ENCODE peak calls at places on chromosome 16, in seven cellular contexts. T is stomach, M is aorta, V is AG04450, F is NCI-H1105 treated with DMSO at 0.1 percent for 48 hours, G is EL, E is HFFc6. W is an unnamed sample.

GRCh38 chr16:79492036-79492435 is 108.5 kb downstream of the MAF start:
- DNase-seq in V (no peak), T (no peak), F (no peak), M (no peak), E (no peak), G (no peak), W (no peak)

GRCh38 chr16:68033101-68033500 is 10.0 kb downstream of the DUS2 start:
- DNase-seq in M (peak; percentile 15), T (no peak), V (no peak), E (no peak), F (no peak), G (peak; percentile 14), W (no peak)

GRCh38 chr16:68732068-68732680 is 4.9 kb upstream of the CDH1 start:
- DNase-seq in T (peak; percentile 93), G (peak; percentile 46), V (no peak), M (no peak), F (peak; percentile 21), E (no peak), W (no peak)

GRCh38 chr16:89363621-89364393 is 126.6 kb downstream of the ANKRD11 start:
- DNase-seq in E (peak; percentile 64), V (no peak), F (no peak), T (peak; percentile 56), M (peak; percentile 71), G (peak; percentile 82), W (no peak)

GRCh38 chr16:70573451-70574121 is 50.0 kb downstream of the SF3B3 start:
- DNase-seq in M (no peak), T (no peak), G (peak; percentile 87), V (peak; percentile 94), F (no peak), E (peak; percentile 80), W (peak; percentile 88)

GRCh38 chr16:88350922-88351321 is 31.8 kb upstream of the ZNF469 start:
- DNase-seq in F (no peak), E (no peak), G (no peak), T (no peak), V (no peak), M (no peak), W (no peak)

GRCh38 chr16:12573730-12574383 is 229.8 kb downstream of the CPPED1 start:
- DNase-seq in V (no peak), E (no peak), F (peak; percentile 18), G (peak; percentile 46), T (peak; percentile 79), M (peak; percentile 72), W (no peak)

GRCh38 chr16:12677472-12677871 is 126.2 kb downstream of the CPPED1 start:
- DNase-seq in V (no peak), E (no peak), T (no peak), M (no peak), G (no peak), F (no peak), W (no peak)

GRCh38 chr16:31072540-31073072 is 1.4 kb downstream of the ZNF668 start:
- DNase-seq in T (no peak), V (no peak), M (no peak), E (peak; percentile 45), G (peak; percentile 47), F (no peak), W (no peak)

GRCh38 chr16:85673529-85674417 is 15.0 kb downstream of the GINS2 start:
- DNase-seq in T (peak; percentile 89), M (peak; percentile 81), F (peak; percentile 89), E (peak; percentile 40), V (peak; percentile 29), G (peak; percentile 31), W (peak; percentile 30)

GRCh38 chr16:11781773-11782172 is 15.3 kb downstream of the ZC3H7A start:
- DNase-seq in G (no peak), M (no peak), F (peak; percentile 90), T (no peak), E (no peak), V (no peak), W (no peak)

GRCh38 chr16:55146939-55147338 is 177.1 kb upstream of the IRX6 start:
- DNase-seq in E (no peak), F (no peak), T (no peak), V (no peak), M (no peak), G (no peak), W (no peak)

GRCh38 chr16:81885976-81886586 is 107.0 kb downstream of the PLCG2 start:
- DNase-seq in T (no peak), V (no peak), F (no peak), M (no peak), G (peak; percentile 39), E (no peak), W (no peak)